ENCODE peak calls at places on chromosome 20, in eight cellular contexts. E is tibial nerve, T is cardiac fibroblast, B is lower lobe of right lung, S is AG10803, W is tibial artery, A is dorsolateral prefrontal cortex, R is left lung. G is an unnamed sample.

GRCh38 chr20:61254881-61255589 is 3.0 kb downstream of the CDH4 start:
- DNase-seq in R (no peak), T (peak), E (no peak), W (no peak), B (no peak), S (peak), A (no peak), G (peak)

GRCh38 chr20:53829706-53830521 is 236.3 kb upstream of the ZNF217 start:
- DNase-seq in R (no peak), E (no peak), B (no peak), S (peak), T (peak), A (no peak), W (no peak), G (peak)

GRCh38 chr20:51678041-51678697 is 90.0 kb downstream of the ATP9A start:
- DNase-seq in R (no peak), T (no peak), W (no peak), B (no peak), A (peak), S (peak), E (no peak), G (no peak)

GRCh38 chr20:46293084-46293483 is 15.2 kb downstream of the CDH22 start:
- DNase-seq in S (peak), R (no peak), W (no peak), T (peak), B (no peak), A (no peak), E (no peak), G (peak)

GRCh38 chr20:46709459-46710148 is at the start of gene SLC2A10:
- DNase-seq in S (peak), E (peak), W (peak), A (peak), B (peak), R (peak), T (peak), G (peak)

GRCh38 chr20:16654858-16655257 is 75.0 kb upstream of the SNRPB2 start:
- DNase-seq in E (no peak), R (no peak), T (no peak), S (no peak), B (no peak), W (no peak), A (no peak), G (no peak)

GRCh38 chr20:41119593-41120561 is 17.5 kb upstream of the PLCG1 start:
- DNase-seq in W (no peak), B (no peak), A (no peak), T (no peak), S (no peak), E (no peak), R (no peak), G (no peak)

GRCh38 chr20:35303735-35304431 is 11.7 kb upstream of the FAM83C start:
- DNase-seq in R (peak), S (peak), A (peak), W (peak), E (peak), B (peak), T (peak), G (peak)

GRCh38 chr20:4413314-4414045 is 308.2 kb upstream of the PRND start:
- DNase-seq in A (no peak), R (peak), S (no peak), B (no peak), E (no peak), T (no peak), W (no peak), G (no peak)

GRCh38 chr20:40564997-40565680 is 123.9 kb downstream of the MAFB start:
- DNase-seq in A (no peak), W (no peak), B (no peak), R (no peak), T (peak), S (peak), E (no peak), G (peak)

GRCh38 chr20:48471734-48472408 is 355.9 kb downstream of the PREX1 start:
- DNase-seq in R (no peak), T (no peak), S (no peak), E (no peak), W (no peak), B (no peak), A (no peak), G (peak)

GRCh38 chr20:64112691-64113443 is 5.5 kb upstream of the NPBWR2 start:
- DNase-seq in T (no peak), B (peak), R (peak), W (peak), E (no peak), A (no peak), S (no peak), G (no peak)

GRCh38 chr20:46939031-46939430 is 44.4 kb downstream of the EYA2 start:
- DNase-seq in T (peak), S (no peak), R (no peak), A (no peak), W (no peak), E (no peak), B (no peak), G (peak)

GRCh38 chr20:6122111-6122872 is 538 bp downstream of the FERMT1 start:
- DNase-seq in R (no peak), A (no peak), S (peak), T (peak), E (no peak), B (no peak), W (no peak), G (peak)

GRCh38 chr20:51661609-51662178 is 106.5 kb downstream of the ATP9A start:
- DNase-seq in W (no peak), R (no peak), A (no peak), B (no peak), S (peak), T (peak), E (no peak), G (peak)

GRCh38 chr20:5000263-5001173 is 792 bp downstream of the SLC23A2 start:
- DNase-seq in E (peak), T (peak), A (peak), S (peak), B (peak), W (peak), R (peak), G (peak)

GRCh38 chr20:41423026-41423425 is 56.4 kb upstream of the EMILIN3 start:
- DNase-seq in E (no peak), S (peak), R (no peak), T (peak), W (no peak), B (no peak), A (no peak), G (no peak)

GRCh38 chr20:56431451-56431850 is 19.4 kb downstream of the CASS4 start:
- DNase-seq in R (no peak), B (no peak), A (no peak), E (no peak), W (no peak), T (no peak), S (no peak), G (no peak)
- H3K4me3 ChIP-seq in R (no peak), B (no peak), A (no peak), E (no peak), W (no peak), T (no peak), S (no peak), G (no peak)

GRCh38 chr20:43999848-44000247 is 85.2 kb downstream of the TOX2 start:
- DNase-seq in W (no peak), A (no peak), E (no peak), T (no peak), R (no peak), B (no peak), S (no peak), G (no peak)

GRCh38 chr20:43994486-43995100 is 79.9 kb downstream of the TOX2 start:
- DNase-seq in R (no peak), A (no peak), E (no peak), W (no peak), T (peak), S (peak), B (no peak), G (peak)

GRCh38 chr20:43993552-43993951 is 78.9 kb downstream of the TOX2 start:
- DNase-seq in S (no peak), T (no peak), R (no peak), E (no peak), A (no peak), W (no peak), B (no peak), G (no peak)

GRCh38 chr20:43995645-43996044 is 81.0 kb downstream of the TOX2 start:
- DNase-seq in W (no peak), S (no peak), R (no peak), E (no peak), A (no peak), T (no peak), B (no peak), G (no peak)

DNA sequence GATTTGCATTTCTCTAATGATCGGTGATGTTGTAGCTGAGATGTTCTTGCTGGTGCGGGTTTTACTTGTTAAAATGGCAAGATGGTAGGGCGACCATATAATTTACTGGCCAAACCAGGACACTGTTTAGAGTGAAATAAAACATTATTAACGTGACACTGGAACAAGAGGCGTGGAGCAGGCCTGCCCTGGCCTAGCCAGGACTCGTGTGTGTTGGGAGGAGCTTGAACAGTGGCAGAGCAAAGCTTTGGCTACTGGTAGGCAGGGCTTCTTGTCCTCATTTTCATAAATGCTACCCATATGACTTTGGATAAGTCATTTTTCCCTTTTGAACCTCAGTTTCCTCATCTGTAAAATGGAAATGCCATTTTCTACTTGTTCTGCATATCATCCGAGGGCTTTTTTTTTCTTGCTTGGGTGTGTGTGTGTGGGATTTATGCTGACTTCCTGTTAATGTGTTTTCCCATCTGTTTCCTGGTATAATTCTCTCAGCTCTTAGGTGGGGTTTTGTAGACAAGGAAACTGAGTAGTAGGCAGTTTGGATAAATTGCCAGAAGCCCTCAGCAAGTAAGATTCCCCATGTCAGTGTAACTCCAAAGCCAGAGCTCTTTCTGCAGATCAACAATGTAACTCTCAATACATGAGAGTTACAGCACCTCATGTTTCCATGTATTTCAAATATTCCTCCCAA is 81.7 kb downstream of the TOX2 start:
- DNase-seq in A (no peak), R (no peak), B (no peak), S (no peak), E (no peak), T (no peak), W (no peak), G (no peak)
- TF ChIP-seq CTCF in A (no peak), R (no peak), B (no peak), S (no peak), E (no peak), T (no peak), W (no peak), G (no peak)

GRCh38 chr20:1671891-1672669 is 14.5 kb upstream of the SIRPG start:
- DNase-seq in T (no peak), B (no peak), S (no peak), R (no peak), W (no peak), E (no peak), A (peak), G (no peak)

GRCh38 chr20:1673424-1673823 is 15.8 kb upstream of the SIRPG start:
- DNase-seq in T (no peak), S (no peak), A (no peak), R (no peak), E (no peak), B (no peak), W (no peak), G (no peak)

GRCh38 chr20:1674361-1674760 is 16.8 kb upstream of the SIRPG start:
- DNase-seq in B (no peak), T (no peak), A (no peak), E (no peak), W (no peak), S (no peak), R (no peak), G (no peak)

GRCh38 chr20:1674990-1675389 is 17.4 kb upstream of the SIRPG start:
- DNase-seq in W (no peak), E (no peak), R (no peak), T (no peak), S (no peak), B (no peak), A (no peak), G (no peak)

GRCh38 chr20:1672728-1673127 is 15.1 kb upstream of the SIRPG start:
- DNase-seq in A (no peak), T (no peak), W (no peak), E (no peak), S (no peak), R (no peak), B (no peak), G (no peak)
- H3K4me3 ChIP-seq in A (no peak), T (no peak), W (no peak), E (no peak), S (no peak), R (no peak), B (no peak), G (no peak)

DNA sequence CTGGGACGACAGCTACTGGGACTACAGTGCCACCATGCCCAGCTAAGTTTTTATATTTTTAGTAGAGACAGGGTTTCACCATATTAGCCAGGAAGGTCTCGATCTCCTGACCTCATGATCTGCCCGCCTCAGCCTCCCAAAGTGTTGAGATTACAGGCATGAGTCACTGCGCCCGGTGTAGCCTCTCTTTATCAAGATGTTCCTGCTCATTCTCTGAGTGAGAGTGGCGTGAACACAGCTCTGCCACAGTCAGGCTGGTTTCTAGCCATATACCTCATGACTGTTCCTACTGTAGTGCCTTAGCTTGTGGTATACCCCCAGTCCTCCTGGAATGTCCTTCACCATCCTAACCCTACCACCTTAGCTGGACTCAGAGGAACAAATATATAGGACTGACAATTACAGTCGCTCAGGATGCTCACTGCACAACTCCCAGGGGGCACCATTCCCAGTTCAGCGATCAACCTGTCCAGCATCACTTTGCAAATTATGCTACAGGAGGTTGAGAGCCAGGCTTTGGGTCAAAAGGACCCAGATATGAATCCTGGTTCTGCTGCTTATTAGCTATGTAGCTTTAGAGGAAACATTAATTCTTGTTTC is 86.3 kb downstream of the CHMP4B start:
- DNase-seq in S (no peak), B (no peak), W (no peak), R (no peak), T (no peak), E (no peak), A (no peak), G (no peak)
- TF ChIP-seq CTCF in S (peak), B (peak), W (no peak), R (no peak), T (no peak), E (no peak), A (no peak), G (no peak)

GRCh38 chr20:37418591-37418990 is 72.7 kb downstream of the SRC start:
- DNase-seq in B (no peak), R (no peak), E (no peak), S (peak), T (no peak), A (no peak), W (no peak), G (no peak)
- H3K4me3 ChIP-seq in B (no peak), R (no peak), E (no peak), S (no peak), T (no peak), A (no peak), W (no peak), G (no peak)

GRCh38 chr20:49786671-49787370 is 25.8 kb upstream of the SLC9A8 start:
- DNase-seq in W (no peak), E (no peak), A (no peak), R (no peak), T (peak), S (no peak), B (no peak), G (no peak)
- TF ChIP-seq CTCF in W (peak), E (no peak), A (peak), R (no peak), T (peak), S (peak), B (peak), G (peak)

DNA sequence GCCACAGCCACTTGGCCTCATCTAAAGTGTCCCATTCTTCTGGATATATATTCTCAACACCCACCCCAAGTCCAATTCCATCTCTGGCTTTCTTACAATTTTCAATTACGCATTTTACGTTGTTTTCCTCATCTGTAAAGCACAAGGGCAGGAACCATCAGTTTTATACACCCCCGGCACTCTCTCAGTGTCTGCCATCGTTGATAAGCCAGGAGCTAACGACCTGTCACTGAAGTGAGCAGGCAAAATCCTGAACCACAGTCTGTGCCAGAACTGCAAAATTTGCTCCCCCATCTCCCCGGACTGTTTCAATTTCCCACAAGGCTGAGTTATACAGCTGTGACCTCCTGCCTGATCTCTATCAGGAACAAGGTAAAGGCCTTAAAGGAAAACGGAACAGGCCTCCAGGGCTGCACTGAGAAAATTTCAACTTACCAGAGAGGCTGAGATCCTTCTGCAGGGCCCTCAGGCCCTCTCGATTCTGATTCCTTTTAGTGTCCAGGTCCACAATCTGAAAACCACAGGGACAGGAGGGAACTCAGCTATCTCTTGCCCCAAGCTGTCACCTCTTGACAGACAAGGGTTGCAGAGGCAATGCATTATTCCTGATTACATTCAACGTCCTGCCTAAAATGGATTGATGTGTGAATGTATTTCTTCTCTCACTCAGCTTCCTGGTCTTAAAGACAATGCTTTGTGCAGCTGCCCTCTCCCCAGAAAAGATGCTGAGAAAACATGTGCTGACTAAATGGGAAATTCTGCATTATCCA is 1.8 kb downstream of the PDRG1 start:
- DNase-seq in R (no peak), S (no peak), T (no peak), W (no peak), B (no peak), E (no peak), A (no peak), G (no peak)
- H3K4me3 ChIP-seq in R (peak), S (no peak), T (no peak), W (peak), B (no peak), E (no peak), A (peak), G (no peak)

GRCh38 chr20:20407891-20408805 is 40.2 kb downstream of the INSM1 start:
- DNase-seq in B (no peak), E (no peak), A (peak), S (peak), R (no peak), T (peak), W (no peak), G (peak)
- TF ChIP-seq CTCF in B (no peak), E (no peak), A (peak), S (peak), R (no peak), T (peak), W (no peak), G (peak)

DNA sequence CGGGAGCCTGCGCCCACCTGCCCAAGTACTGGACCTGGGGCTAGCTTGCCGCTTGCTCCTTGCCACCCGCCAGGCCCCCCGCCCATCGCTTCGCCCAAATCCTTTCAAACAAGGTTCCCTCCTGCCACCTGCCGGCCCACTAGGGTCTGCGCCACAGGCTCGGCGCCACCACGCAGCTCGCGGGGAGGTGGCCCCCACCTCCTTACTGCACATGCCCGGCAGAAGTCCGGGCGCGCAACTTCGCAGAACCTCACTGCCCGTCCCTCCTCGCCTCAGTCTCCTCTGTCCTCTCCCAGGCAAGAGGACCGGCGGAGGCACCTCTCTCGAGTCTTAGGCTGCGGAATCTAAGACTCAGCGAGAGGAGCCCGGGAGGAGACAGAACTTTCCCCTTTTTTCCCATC is 11.2 kb downstream of the GNAS-AS1 start:
- DNase-seq in R (no peak), A (peak), E (no peak), S (no peak), B (no peak), W (peak), T (peak), G (peak)
- H3K4me3 ChIP-seq in R (no peak), A (peak), E (no peak), S (no peak), B (peak), W (no peak), T (no peak), G (no peak)

DNA sequence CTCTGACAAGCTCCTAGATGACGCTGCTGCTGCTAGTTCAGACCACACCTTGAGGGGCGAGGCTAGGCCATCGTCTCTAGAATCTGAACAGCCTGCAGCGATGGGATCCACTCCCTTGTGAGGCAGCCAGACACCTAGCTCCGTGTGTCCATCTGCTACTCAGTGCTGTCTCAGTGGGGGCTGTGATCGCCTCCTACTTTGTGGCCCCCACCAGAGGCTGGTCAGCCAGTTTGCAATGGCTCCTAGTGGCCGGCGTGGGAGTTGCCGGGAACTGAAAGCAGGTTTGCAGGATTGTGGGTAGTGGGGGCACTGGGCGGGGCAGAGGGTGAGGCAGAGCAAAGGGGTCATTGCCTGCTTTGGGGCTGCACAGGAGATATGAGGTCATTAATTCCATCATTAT is 2.8 kb downstream of the CCN5 start:
- DNase-seq in B (peak), R (no peak), T (no peak), W (no peak), A (no peak), S (no peak), E (no peak), G (no peak)
- TF ChIP-seq CTCF in B (no peak), R (no peak), T (peak), W (peak), A (peak), S (peak), E (peak), G (peak)

G was measured in fibroblast of mammary gland.